ENCODE peak calls at places on chromosomes 7 and 10, in eight cellular contexts. A is uterus, F is neural crest cell, H is choroid plexus epithelial cell, X is HFF-Myc, R is epithelial cell of proximal tubule, C is A549, S is AG04450. L is an unnamed sample.
A peak's percentile ranks its signal among the peaks of the same experiment; 100 is the strongest.

GRCh38 chr7:6175642-6176041 is 96.8 kb downstream of the CYTH3 start:
- DNase-seq in A (no peak), F (no peak), H (peak; percentile 70), X (no peak), R (no peak), C (no peak), S (no peak), L (no peak)

GRCh38 chr10:96743988-96744585 is 23.8 kb upstream of the PIK3AP1 start:
- DNase-seq in A (no peak), F (no peak), H (peak; percentile 65), X (no peak), R (no peak), C (no peak), S (no peak), L (no peak)

GRCh38 chr10:44854693-44855350 is 56.3 kb upstream of the TMEM72 start:
- DNase-seq in A (no peak), F (peak; percentile 45), H (no peak), X (no peak), R (no peak), C (no peak), S (no peak), L (no peak)

GRCh38 chr7:91330378-91331295 is 66.4 kb downstream of the FZD1 start:
- DNase-seq in A (no peak), F (no peak), H (peak; percentile 36), X (no peak), R (no peak), C (no peak), S (no peak), L (no peak)

GRCh38 chr10:117411440-117412428 is 36.5 kb upstream of the PDZD8 start:
- DNase-seq in A (no peak), F (no peak), H (no peak), X (no peak), R (no peak), C (no peak), S (no peak), L (no peak)

GRCh38 chr7:128856001-128856718 is 6.5 kb upstream of the ATP6V1F start:
- DNase-seq in A (no peak), F (no peak), H (no peak), X (no peak), R (no peak), C (no peak), S (no peak), L (no peak)

GRCh38 chr7:17357952-17358351 is 59.5 kb downstream of the AHR start:
- DNase-seq in A (no peak), F (no peak), H (no peak), X (no peak), R (no peak), C (no peak), S (no peak), L (no peak)

GRCh38 chr10:71860243-71861029 is 9.4 kb upstream of the PSAP start:
- DNase-seq in A (peak; percentile 98), F (peak; percentile 50), H (peak; percentile 100), X (peak; percentile 99), R (peak; percentile 95), C (peak; percentile 99), S (peak; percentile 100), L (peak; percentile 18)

GRCh38 chr10:26380815-26381214 is 57.3 kb upstream of the APBB1IP start:
- DNase-seq in A (no peak), F (no peak), H (no peak), X (no peak), R (no peak), C (peak; percentile 75), S (no peak), L (no peak)

GRCh38 chr10:88659725-88660592 is 4.3 kb upstream of the LIPF start:
- DNase-seq in A (no peak), F (no peak), H (no peak), X (no peak), R (no peak), C (no peak), S (no peak), L (no peak)

GRCh38 chr10:129231821-129232220 is 235.2 kb upstream of the MGMT start:
- DNase-seq in A (no peak), F (no peak), H (no peak), X (no peak), R (no peak), C (no peak), S (no peak), L (no peak)

GRCh38 chr10:118463740-118464139 is 121.6 kb upstream of the FAM204A start:
- DNase-seq in A (no peak), F (no peak), H (no peak), X (no peak), R (no peak), C (no peak), S (no peak), L (no peak)

GRCh38 chr7:46068159-46068558 is 147.1 kb upstream of the IGFBP3 start:
- DNase-seq in A (no peak), F (no peak), H (no peak), X (no peak), R (no peak), C (no peak), S (no peak), L (no peak)

GRCh38 chr7:73742753-73743641 is 4.4 kb upstream of the ABHD11 start:
- DNase-seq in A (peak; percentile 27), F (peak; percentile 54), H (peak; percentile 36), X (no peak), R (peak; percentile 78), C (peak; percentile 61), S (no peak), L (peak; percentile 98)

GRCh38 chr10:970311-971149 is 17.7 kb upstream of the GTPBP4 start:
- DNase-seq in A (no peak), F (no peak), H (peak; percentile 32), X (no peak), R (no peak), C (no peak), S (no peak), L (no peak)

GRCh38 chr10:71255817-71256660 is 43.7 kb downstream of the UNC5B start:
- DNase-seq in A (peak; percentile 53), F (no peak), H (peak; percentile 82), X (peak; percentile 67), R (no peak), C (no peak), S (peak; percentile 74), L (no peak)

GRCh38 chr10:129637010-129637409 is 170.0 kb downstream of the MGMT start:
- DNase-seq in A (no peak), F (no peak), H (no peak), X (no peak), R (no peak), C (no peak), S (no peak), L (no peak)

GRCh38 chr10:89426230-89426868 is 12.0 kb downstream of the IFIT5 start:
- DNase-seq in A (no peak), F (peak; percentile 12), H (peak; percentile 88), X (no peak), R (no peak), C (peak; percentile 57), S (peak; percentile 50), L (no peak)

GRCh38 chr7:139772115-139772514 is 5.7 kb downstream of the HIPK2 start:
- DNase-seq in A (no peak), F (no peak), H (peak; percentile 64), X (no peak), R (no peak), C (no peak), S (no peak), L (no peak)

GRCh38 chr10:132697568-132698200 is 88.3 kb downstream of the NKX6-2 start:
- DNase-seq in A (no peak), F (no peak), H (no peak), X (no peak), R (no peak), C (no peak), S (no peak), L (no peak)

GRCh38 chr10:84563868-84564267 is 235.5 kb downstream of the CCSER2 start:
- DNase-seq in A (no peak), F (no peak), H (no peak), X (no peak), R (no peak), C (no peak), S (no peak), L (no peak)

GRCh38 chr7:30313348-30313747 is 29.0 kb downstream of the ZNRF2 start:
- DNase-seq in A (no peak), F (no peak), H (no peak), X (no peak), R (no peak), C (no peak), S (no peak), L (no peak)

GRCh38 chr10:84329094-84329611 is 764 bp downstream of the CCSER2 start:
- DNase-seq in A (peak; percentile 31), F (peak; percentile 26), H (peak; percentile 67), X (no peak), R (no peak), C (peak; percentile 47), S (no peak), L (no peak)

GRCh38 chr10:113869789-113870188 is 15.3 kb downstream of the NHLRC2 start:
- DNase-seq in A (no peak), F (no peak), H (no peak), X (no peak), R (no peak), C (no peak), S (no peak), L (no peak)

DNA sequence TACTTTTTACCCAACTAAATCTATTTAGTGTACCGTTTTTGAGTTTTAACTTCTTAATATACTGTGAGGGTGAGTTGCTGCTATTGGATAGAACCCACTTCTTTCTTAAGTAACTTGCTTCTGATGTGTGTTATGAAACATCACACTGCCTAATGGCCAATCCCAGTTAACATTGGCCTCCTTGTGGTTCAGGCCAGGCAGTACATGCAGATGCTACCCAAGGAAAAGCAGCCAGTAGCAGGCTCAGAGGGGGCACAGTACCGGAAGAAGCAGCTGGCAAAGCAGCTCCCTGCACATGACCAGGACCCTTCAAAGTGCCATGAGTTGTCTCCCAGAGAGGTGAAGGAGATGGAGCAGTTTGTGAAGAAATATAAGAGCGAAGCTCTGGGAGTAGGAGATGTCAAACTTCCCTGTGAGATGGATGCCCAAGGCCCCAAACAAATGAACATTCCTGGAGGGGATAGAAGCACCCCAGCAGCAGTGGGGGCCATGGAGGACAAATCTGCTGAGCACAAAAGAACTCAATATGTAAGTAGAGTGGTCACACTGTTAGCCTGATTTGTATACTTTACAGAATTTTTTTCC is 39.7 kb downstream of the TES start:
- DNase-seq in A (no peak), F (no peak), H (peak; percentile 85), X (no peak), R (no peak), C (peak; percentile 78), S (no peak), L (no peak)
- TF ChIP-seq CTCF in A (no peak), F (peak; percentile 61), H (peak; percentile 79), X (peak; percentile 61), R (peak; percentile 69), C (peak; percentile 33), S (peak; percentile 66), L (peak; percentile 54)

GRCh38 chr10:47361293-47361692 is 13.1 kb downstream of the RBP3 start:
- DNase-seq in A (no peak), F (peak; percentile 65), H (peak; percentile 59), X (no peak), R (no peak), C (peak; percentile 35), S (no peak), L (peak; percentile 45)
- TF ChIP-seq CTCF in A (peak; percentile 18), F (peak; percentile 76), H (peak; percentile 94), X (peak; percentile 95), R (peak; percentile 94), C (peak; percentile 58), S (peak; percentile 77), L (peak; percentile 90)

GRCh38 chr10:131072651-131073468 is 238.7 kb downstream of the TCERG1L start:
- DNase-seq in A (no peak), F (no peak), H (no peak), X (no peak), R (no peak), C (no peak), S (no peak), L (no peak)
- TF ChIP-seq CTCF in A (no peak), F (no peak), H (no peak), X (no peak), R (no peak), C (no peak), S (no peak), L (no peak)

GRCh38 chr10:13648425-13648824 is 61.7 kb downstream of the PRPF18 start:
- DNase-seq in A (no peak), F (no peak), H (no peak), X (no peak), R (no peak), C (no peak), S (no peak), L (no peak)
- TF ChIP-seq CTCF in A (no peak), F (no peak), H (no peak), X (no peak), R (no peak), C (no peak), S (no peak), L (no peak)

L was measured in progenitor cell of endocrine pancreas.